ENCODE peak calls at places on chromosomes 12 and 14, in seven cellular contexts. Z is EH; W is central memory CD8-positive, alpha-beta T cell; L is RKO; Q is osteoblast; U is CD8-positive, alpha-beta memory T cell; X is activated T-helper 1 cell treated with Interleukin-2 at 50 U/mL for 16 hours. C is an unnamed sample.

GRCh38 chr12:87967871-87968270 is 61.3 kb downstream of the C12orf50 start:
- DNase-seq in Z (no peak), W (no peak), L (peak), Q (no peak), U (no peak), X (no peak), C (no peak)

GRCh38 chr12:46578190-46578982 is 205.8 kb upstream of the SLC38A2 start:
- DNase-seq in Z (no peak), W (no peak), L (no peak), Q (no peak), U (no peak), X (no peak), C (no peak)

GRCh38 chr12:52699373-52699772 is 4.0 kb downstream of the KRT77 start:
- DNase-seq in Z (no peak), W (no peak), L (no peak), Q (no peak), U (no peak), X (no peak), C (no peak)

GRCh38 chr14:77542349-77543239 is 44.0 kb upstream of the ISM2 start:
- DNase-seq in Z (peak), W (no peak), L (no peak), Q (no peak), U (no peak), X (no peak), C (no peak)

GRCh38 chr12:4308334-4308960 is 12.6 kb upstream of the TIGAR start:
- DNase-seq in Z (no peak), W (no peak), L (no peak), Q (no peak), U (no peak), X (no peak), C (no peak)

GRCh38 chr14:32939254-32940065 is 781 bp downstream of the NPAS3 start:
- DNase-seq in Z (peak), W (no peak), L (no peak), Q (peak), U (no peak), X (no peak), C (no peak)

GRCh38 chr12:132583311-132583710 is 27.1 kb downstream of the LRCOL1 start:
- DNase-seq in Z (no peak), W (no peak), L (no peak), Q (no peak), U (no peak), X (no peak), C (no peak)

GRCh38 chr14:91416744-91417133 is 881 bp downstream of the CCDC88C start:
- DNase-seq in Z (no peak), W (no peak), L (peak), Q (no peak), U (no peak), X (no peak), C (no peak)

GRCh38 chr12:48973531-48973930 is 2.0 kb upstream of the WNT10B start:
- DNase-seq in Z (no peak), W (no peak), L (no peak), Q (peak), U (no peak), X (no peak), C (no peak)

GRCh38 chr14:59484611-59485174 is 376 bp downstream of the JKAMP start:
- DNase-seq in Z (peak), W (no peak), L (peak), Q (no peak), U (no peak), X (no peak), C (no peak)

C was measured in activated CD4-positive, CD25-positive, alpha-beta regulatory T cell treated with anti-CD3 and anti-CD28 coated beads, Interleukin-2, amount 50 U/mL, for 16 hours.